ENCODE peak calls at places on chromosomes 3 and 15, in five cellular contexts. C is stomach; V is body of pancreas; W is PC-9; O is effector memory CD4-positive, alpha-beta T cell. S is an unnamed sample.

GRCh38 chr15:85879334-85880163 is 84.8 kb upstream of the KLHL25 start:
- DNase-seq in C (no peak), V (no peak), W (no peak), O (no peak), S (peak; percentile 33)

GRCh38 chr15:69848551-69849231 is 249.0 kb downstream of the TLE3 start:
- DNase-seq in C (no peak), V (no peak), W (no peak), O (no peak), S (no peak)

GRCh38 chr3:184907941-184908649 is 96.1 kb downstream of the VPS8 start:
- DNase-seq in C (no peak), V (no peak), W (no peak), O (no peak), S (no peak)

GRCh38 chr15:49273734-49274318 is 103.8 kb downstream of the GALK2 start:
- DNase-seq in C (no peak), V (no peak), W (no peak), O (no peak), S (no peak)

GRCh38 chr3:160448845-160449659 is 534 bp downstream of the TRIM59 start:
- DNase-seq in C (no peak), V (no peak), W (no peak), O (no peak), S (peak; percentile 13)

GRCh38 chr15:92709064-92709463 is 53.5 kb upstream of the FAM174B start:
- DNase-seq in C (no peak), V (no peak), W (peak; percentile 26), O (no peak), S (no peak)

GRCh38 chr3:10600159-10601125 is 95.1 kb upstream of the ATP2B2 start:
- DNase-seq in C (no peak), V (no peak), W (no peak), O (no peak), S (no peak)

GRCh38 chr15:39857132-39857531 is 62.9 kb downstream of the GPR176 start:
- DNase-seq in C (no peak), V (no peak), W (no peak), O (no peak), S (no peak)

GRCh38 chr3:151256761-151257160 is 21.6 kb downstream of the P2RY14 start:
- DNase-seq in C (no peak), V (no peak), W (no peak), O (no peak), S (no peak)

GRCh38 chr15:31307270-31308184 is 19.1 kb upstream of the KLF13 start:
- DNase-seq in C (no peak), V (no peak), W (no peak), O (no peak), S (no peak)

GRCh38 chr3:190499157-190499556 is 14.7 kb upstream of the IL1RAP start:
- DNase-seq in C (no peak), V (no peak), W (no peak), O (no peak), S (no peak)

GRCh38 chr3:137199678-137200077 is 241.9 kb downstream of the IL20RB start:
- DNase-seq in C (no peak), V (no peak), W (no peak), O (no peak), S (no peak)

GRCh38 chr3:57142335-57142734 is 22.8 kb downstream of the IL17RD start:
- DNase-seq in C (no peak), V (no peak), W (no peak), O (no peak), S (no peak)

GRCh38 chr3:109028753-109029152 is 75.1 kb upstream of the GUCA1C start:
- DNase-seq in C (no peak), V (no peak), W (no peak), O (no peak), S (no peak)

GRCh38 chr15:68211656-68212320 is 6.7 kb upstream of the CALML4 start:
- DNase-seq in C (no peak), V (no peak), W (no peak), O (no peak), S (no peak)

GRCh38 chr15:78906310-78906608 is 33.6 kb downstream of the MORF4L1 start:
- DNase-seq in C (peak; percentile 69), V (peak; percentile 80), W (no peak), O (no peak), S (no peak)

GRCh38 chr15:57503911-57504598 is 87.6 kb upstream of the MYZAP start:
- DNase-seq in C (no peak), V (peak; percentile 34), W (no peak), O (no peak), S (no peak)

GRCh38 chr15:66995257-66995656 is 70.1 kb upstream of the SMAD3 start:
- DNase-seq in C (no peak), V (no peak), W (no peak), O (no peak), S (no peak)

GRCh38 chr3:68705695-68706429 is 226.5 kb downstream of the TAFA4 start:
- DNase-seq in C (no peak), V (no peak), W (no peak), O (no peak), S (no peak)

GRCh38 chr3:81022339-81022738 is 739.1 kb downstream of the GBE1 start:
- DNase-seq in C (no peak), V (no peak), W (no peak), O (no peak), S (no peak)

GRCh38 chr15:31346367-31347066 is 19.9 kb downstream of the KLF13 start:
- DNase-seq in C (no peak), V (no peak), W (no peak), O (no peak), S (no peak)

GRCh38 chr3:113436794-113437193 is 4.5 kb downstream of the CFAP44 start:
- DNase-seq in C (no peak), V (no peak), W (no peak), O (no peak), S (peak; percentile 63)

GRCh38 chr15:100596792-100597191 is 5.2 kb downstream of the LINS1 start:
- DNase-seq in C (peak; percentile 26), V (peak; percentile 6), W (no peak), O (peak; percentile 90), S (peak; percentile 68)

GRCh38 chr3:119596392-119596791 is 1.3 kb upstream of the PLA1A start:
- DNase-seq in C (no peak), V (no peak), W (no peak), O (no peak), S (no peak)

GRCh38 chr3:137150825-137151224 is 193.0 kb downstream of the IL20RB start:
- DNase-seq in C (no peak), V (no peak), W (no peak), O (no peak), S (no peak)

GRCh38 chr3:172157566-172158258 is 118.3 kb downstream of the FNDC3B start:
- DNase-seq in C (no peak), V (no peak), W (no peak), O (no peak), S (no peak)
- H3K4me1 ChIP-seq in C (peaks cover 77% of the 10 kb centered on the region), V (peaks cover 64% of the 10 kb centered on the region), W (peaks cover 92% of the 10 kb centered on the region), O (peaks cover 8% of the 10 kb centered on the region), S (no peaks in the 10 kb centered on the region)

GRCh38 chr3:4772171-4772804 is 206.9 kb upstream of the BHLHE40 start:
- DNase-seq in C (peak; percentile 90), V (peak; percentile 98), W (no peak), O (no peak), S (peak; percentile 91)
- H3K27ac ChIP-seq in C (peak overlapping the region; percentile 66), V (peak overlapping the region; percentile 90), W (peak overlapping the region; percentile 60), O (no peak overlapping the region), S (peak overlapping the region; percentile 61)

GRCh38 chr3:46065294-46065705 is 38.0 kb upstream of the XCR1 start:
- DNase-seq in C (peak; percentile 38), V (peak; percentile 44), W (peak; percentile 74), O (peak; percentile 83), S (peak; percentile 33)
- H3K4me1 ChIP-seq in C (peaks cover 13% of the 10 kb centered on the region), V (no peaks in the 10 kb centered on the region), W (peaks cover 12% of the 10 kb centered on the region), O (peaks cover 52% of the 10 kb centered on the region), S (no peaks in the 10 kb centered on the region)

GRCh38 chr3:42099020-42099765 is 8.0 kb downstream of the TRAK1 start:
- DNase-seq in C (no peak), V (no peak), W (no peak), O (no peak), S (no peak)

GRCh38 chr3:42101048-42101447 is 9.9 kb downstream of the TRAK1 start:
- DNase-seq in C (no peak), V (no peak), W (no peak), O (no peak), S (no peak)

GRCh38 chr3:42102569-42102968 is 11.4 kb downstream of the TRAK1 start:
- DNase-seq in C (no peak), V (no peak), W (no peak), O (no peak), S (no peak)

GRCh38 chr3:42098171-42098570 is 7.0 kb downstream of the TRAK1 start:
- DNase-seq in C (no peak), V (no peak), W (no peak), O (no peak), S (no peak)

DNA sequence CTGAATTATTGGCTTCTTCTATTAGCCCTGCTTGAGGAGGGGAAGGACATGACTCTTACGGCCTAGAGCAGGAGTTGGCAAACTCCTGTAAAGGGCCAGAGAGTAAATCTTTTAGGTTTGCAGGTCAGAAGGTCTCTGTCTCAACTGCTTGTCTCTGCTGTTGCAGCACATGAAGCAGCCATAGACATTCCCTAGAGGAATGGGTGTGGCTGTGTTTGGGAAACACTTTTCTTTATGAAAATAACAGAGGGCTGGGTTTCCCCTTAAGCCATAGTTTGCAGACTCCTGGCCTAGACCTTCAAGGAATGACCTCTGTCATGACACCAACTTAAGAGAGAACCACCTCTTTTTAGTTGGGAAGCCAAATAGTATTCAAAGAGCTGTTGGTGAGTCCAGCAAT is 10.3 kb downstream of the TRAK1 start:
- DNase-seq in C (no peak), V (no peak), W (no peak), O (no peak), S (no peak)
- H3K27ac ChIP-seq in C (peak overlapping the region; percentile 28), V (no peak overlapping the region), W (no peak overlapping the region), O (no peak overlapping the region), S (no peak overlapping the region)

GRCh38 chr3:12695112-12695511 is 31.2 kb upstream of the RAF1 start:
- DNase-seq in C (no peak), V (no peak), W (no peak), O (no peak), S (no peak)

GRCh38 chr3:12687948-12688347 is 24.0 kb upstream of the RAF1 start:
- DNase-seq in C (no peak), V (no peak), W (no peak), O (no peak), S (peak; percentile 39)

GRCh38 chr3:12689997-12690711 is 26.2 kb upstream of the RAF1 start:
- DNase-seq in C (no peak), V (no peak), W (no peak), O (no peak), S (no peak)

GRCh38 chr3:12692444-12692843 is 28.5 kb upstream of the RAF1 start:
- DNase-seq in C (no peak), V (no peak), W (no peak), O (no peak), S (no peak)

GRCh38 chr3:12691733-12692132 is 27.8 kb upstream of the RAF1 start:
- DNase-seq in C (no peak), V (no peak), W (no peak), O (no peak), S (peak; percentile 87)
- H3K4me1 ChIP-seq in C (peaks cover 7% of the 10 kb centered on the region), V (peaks cover 4% of the 10 kb centered on the region), W (peaks cover 9% of the 10 kb centered on the region), O (no peaks in the 10 kb centered on the region), S (no peaks in the 10 kb centered on the region)

S was measured in small intestine.